ENCODE peak calls at places on chromosomes 3 and 15, in nine cellular contexts. A, Z, R, E, T, K, D, I and L are unnamed samples.

GRCh38 chr3:35417080-35417479 is 222.2 kb upstream of the ARPP21 start:
- DNase-seq in A (no peak), Z (no peak), R (no peak), E (no peak), T (no peak), K (no peak), D (no peak), I (no peak), L (no peak)

GRCh38 chr3:197478746-197479668 is 76.8 kb downstream of the BDH1 start:
- DNase-seq in A (no peak), Z (no peak), R (peak; percentile 73), E (peak; percentile 72), T (no peak), K (no peak), D (no peak), I (peak; percentile 48), L (no peak)

GRCh38 chr3:125165948-125166553 is 46.5 kb downstream of the SLC12A8 start:
- DNase-seq in A (no peak), Z (no peak), R (no peak), E (no peak), T (no peak), K (no peak), D (no peak), I (no peak), L (no peak)

GRCh38 chr15:79248183-79248582 is 34.3 kb upstream of the ANKRD34C start:
- DNase-seq in A (no peak), Z (no peak), R (no peak), E (no peak), T (no peak), K (no peak), D (no peak), I (no peak), L (no peak)

GRCh38 chr3:186800285-186800684 is 6.0 kb downstream of the RFC4 start:
- DNase-seq in A (no peak), Z (no peak), R (no peak), E (no peak), T (no peak), K (no peak), D (no peak), I (no peak), L (no peak)

GRCh38 chr15:60696523-60696859 is 217.5 kb upstream of the ICE2 start:
- DNase-seq in A (no peak), Z (no peak), R (no peak), E (no peak), T (no peak), K (no peak), D (no peak), I (no peak), L (no peak)

GRCh38 chr3:102090646-102091045 is 241.3 kb downstream of the NFKBIZ start:
- DNase-seq in A (no peak), Z (no peak), R (no peak), E (peak; percentile 48), T (no peak), K (no peak), D (no peak), I (peak; percentile 70), L (no peak)

GRCh38 chr3:8625991-8626390 is 18.6 kb downstream of the SSUH2 start:
- DNase-seq in A (no peak), Z (no peak), R (no peak), E (peak; percentile 65), T (no peak), K (no peak), D (no peak), I (peak; percentile 22), L (no peak)

GRCh38 chr3:30696403-30696819 is 90.0 kb downstream of the TGFBR2 start:
- DNase-seq in A (no peak), Z (no peak), R (no peak), E (no peak), T (no peak), K (no peak), D (peak; percentile 37), I (no peak), L (no peak)

GRCh38 chr3:125192190-125193035 is 20.1 kb downstream of the SLC12A8 start:
- DNase-seq in A (no peak), Z (peak; percentile 80), R (no peak), E (no peak), T (no peak), K (no peak), D (no peak), I (no peak), L (no peak)

GRCh38 chr3:134357261-134357913 is 16.9 kb downstream of the AMOTL2 start:
- DNase-seq in A (no peak), Z (no peak), R (no peak), E (peak; percentile 74), T (no peak), K (no peak), D (no peak), I (no peak), L (no peak)

GRCh38 chr15:28094732-28095521 is 4.2 kb downstream of the OCA2 start:
- DNase-seq in A (no peak), Z (no peak), R (peak; percentile 82), E (peak; percentile 20), T (no peak), K (no peak), D (no peak), I (no peak), L (peak; percentile 35)

GRCh38 chr15:43776718-43777292 is at the start of gene ELL3:
- DNase-seq in A (peak; percentile 48), Z (peak; percentile 72), R (peak; percentile 95), E (peak; percentile 88), T (peak; percentile 74), K (no peak), D (peak; percentile 35), I (peak; percentile 82), L (peak; percentile 82)

GRCh38 chr15:79078763-79079395 is 11.7 kb downstream of the RASGRF1 start:
- DNase-seq in A (no peak), Z (no peak), R (no peak), E (no peak), T (no peak), K (no peak), D (no peak), I (no peak), L (no peak)

GRCh38 chr3:12681586-12682371 is 17.9 kb upstream of the RAF1 start:
- DNase-seq in A (no peak), Z (no peak), R (no peak), E (peak; percentile 92), T (no peak), K (no peak), D (peak; percentile 80), I (peak; percentile 72), L (no peak)

GRCh38 chr3:18354706-18355105 is 70.4 kb downstream of the SATB1 start:
- DNase-seq in A (no peak), Z (no peak), R (peak; percentile 56), E (peak; percentile 8), T (no peak), K (no peak), D (no peak), I (no peak), L (no peak)

GRCh38 chr3:81242871-81243270 is 518.6 kb downstream of the GBE1 start:
- DNase-seq in A (no peak), Z (no peak), R (peak; percentile 44), E (peak; percentile 48), T (no peak), K (no peak), D (peak; percentile 38), I (peak; percentile 56), L (no peak)

GRCh38 chr3:44016818-44017217 is 224.9 kb upstream of the TOPAZ1 start:
- DNase-seq in A (no peak), Z (no peak), R (no peak), E (no peak), T (no peak), K (no peak), D (no peak), I (peak; percentile 7), L (no peak)

GRCh38 chr3:134471521-134472193 is 14.1 kb downstream of the ANAPC13 start:
- DNase-seq in A (no peak), Z (no peak), R (no peak), E (peak; percentile 66), T (no peak), K (no peak), D (peak; percentile 62), I (peak; percentile 94), L (no peak)

GRCh38 chr3:25594007-25594502 is 70.7 kb downstream of the TOP2B start:
- DNase-seq in A (no peak), Z (no peak), R (peak; percentile 67), E (peak; percentile 80), T (no peak), K (no peak), D (peak; percentile 88), I (peak; percentile 87), L (no peak)

GRCh38 chr3:155908086-155908485 is 37.6 kb downstream of the GMPS start:
- DNase-seq in A (no peak), Z (no peak), R (no peak), E (no peak), T (no peak), K (no peak), D (no peak), I (no peak), L (no peak)

GRCh38 chr3:110744723-110745122 is 326.9 kb upstream of the NECTIN3 start:
- DNase-seq in A (no peak), Z (no peak), R (no peak), E (no peak), T (no peak), K (no peak), D (no peak), I (no peak), L (no peak)

GRCh38 chr15:43723151-43723550 is 23.1 kb upstream of the PDIA3 start:
- DNase-seq in A (no peak), Z (no peak), R (no peak), E (no peak), T (no peak), K (no peak), D (no peak), I (no peak), L (no peak)

GRCh38 chr3:124886168-124887051 is 755 bp downstream of the ITGB5 start:
- DNase-seq in A (no peak), Z (peak; percentile 59), R (peak; percentile 38), E (peak; percentile 81), T (peak; percentile 31), K (peak; percentile 58), D (peak; percentile 34), I (peak; percentile 76), L (peak; percentile 17)

GRCh38 chr15:101161656-101162055 is 90.2 kb downstream of the CHSY1 start:
- DNase-seq in A (no peak), Z (no peak), R (no peak), E (no peak), T (no peak), K (no peak), D (no peak), I (no peak), L (no peak)

GRCh38 chr15:38514601-38515000 is 50.0 kb downstream of the RASGRP1 start:
- DNase-seq in A (no peak), Z (peak; percentile 13), R (peak; percentile 84), E (no peak), T (no peak), K (no peak), D (no peak), I (no peak), L (no peak)

GRCh38 chr15:50116477-50116876 is 2.6 kb downstream of the ATP8B4 start:
- DNase-seq in A (no peak), Z (peak; percentile 37), R (peak; percentile 53), E (peak; percentile 48), T (no peak), K (peak; percentile 69), D (peak; percentile 27), I (peak; percentile 69), L (no peak)

GRCh38 chr3:111919370-111920065 is 59.3 kb upstream of the ABHD10 start:
- DNase-seq in A (no peak), Z (no peak), R (no peak), E (no peak), T (no peak), K (no peak), D (no peak), I (no peak), L (no peak)

GRCh38 chr3:187843654-187844053 is 98.4 kb upstream of the BCL6 start:
- DNase-seq in A (no peak), Z (no peak), R (no peak), E (no peak), T (no peak), K (no peak), D (no peak), I (no peak), L (no peak)

GRCh38 chr3:127613406-127613805 is 15.2 kb downstream of the MCM2 start:
- DNase-seq in A (no peak), Z (no peak), R (no peak), E (peak; percentile 58), T (no peak), K (no peak), D (no peak), I (no peak), L (no peak)